ENCODE peak calls at places on chromosomes 11 and 22, in seven cellular contexts. One of them, this sample, is unnamed.

GRCh38 chr22:33034753-33035152 is 23.4 kb downstream of the SYN3 start:
- DNase-seq in tibial nerve: no peak
- DNase-seq in H1: no peak
- DNase-seq in A549: no peak
- DNase-seq in sigmoid colon: no peak
- DNase-seq in transverse colon: no peak
- DNase-seq in stomach: peak
- DNase-seq in this sample: no peak

GRCh38 chr22:48141301-48141700 is 1378.9 kb downstream of the TBC1D22A start:
- DNase-seq in A549: no peak
- DNase-seq in H1: no peak
- DNase-seq in stomach: no peak
- DNase-seq in sigmoid colon: no peak
- DNase-seq in tibial nerve: no peak
- DNase-seq in transverse colon: no peak
- DNase-seq in this sample: no peak

GRCh38 chr11:67265633-67266423 is 445 bp upstream of the GRK2 start:
- DNase-seq in sigmoid colon: peak
- DNase-seq in stomach: peak
- DNase-seq in H1: peak
- DNase-seq in A549: peak
- DNase-seq in transverse colon: peak
- DNase-seq in tibial nerve: peak
- DNase-seq in this sample: peak

GRCh38 chr11:133619973-133620372 is 87.7 kb upstream of the OPCML start:
- DNase-seq in transverse colon: no peak
- DNase-seq in A549: no peak
- DNase-seq in sigmoid colon: no peak
- DNase-seq in H1: peak
- DNase-seq in stomach: no peak
- DNase-seq in tibial nerve: no peak
- DNase-seq in this sample: no peak

GRCh38 chr11:86050310-86050709 is 18.6 kb downstream of the PICALM start:
- DNase-seq in tibial nerve: no peak
- DNase-seq in sigmoid colon: no peak
- DNase-seq in transverse colon: no peak
- DNase-seq in A549: no peak
- DNase-seq in stomach: no peak
- DNase-seq in H1: no peak
- DNase-seq in this sample: no peak

GRCh38 chr22:36901411-36902142 is 11.9 kb upstream of the CSF2RB start:
- DNase-seq in sigmoid colon: no peak
- DNase-seq in stomach: no peak
- DNase-seq in tibial nerve: no peak
- DNase-seq in H1: no peak
- DNase-seq in transverse colon: peak
- DNase-seq in A549: no peak
- DNase-seq in this sample: no peak

GRCh38 chr11:69531071-69531716 is 49.7 kb downstream of the LINC01488 start:
- DNase-seq in H1: no peak
- DNase-seq in A549: no peak
- DNase-seq in tibial nerve: no peak
- DNase-seq in sigmoid colon: peak
- DNase-seq in stomach: no peak
- DNase-seq in transverse colon: no peak
- DNase-seq in this sample: no peak

GRCh38 chr11:121961228-121961860 is 154.7 kb downstream of the BLID start:
- DNase-seq in transverse colon: no peak
- DNase-seq in H1: no peak
- DNase-seq in sigmoid colon: no peak
- DNase-seq in A549: no peak
- DNase-seq in tibial nerve: no peak
- DNase-seq in stomach: no peak
- DNase-seq in this sample: peak

GRCh38 chr22:48065852-48066251 is 1303.4 kb downstream of the TBC1D22A start:
- DNase-seq in A549: no peak
- DNase-seq in H1: no peak
- DNase-seq in stomach: no peak
- DNase-seq in sigmoid colon: peak
- DNase-seq in tibial nerve: no peak
- DNase-seq in transverse colon: no peak
- DNase-seq in this sample: no peak

GRCh38 chr11:111693224-111693937 is 72.8 kb downstream of the PPP2R1B start:
- DNase-seq in transverse colon: no peak
- DNase-seq in stomach: no peak
- DNase-seq in tibial nerve: no peak
- DNase-seq in H1: no peak
- DNase-seq in sigmoid colon: no peak
- DNase-seq in A549: no peak
- DNase-seq in this sample: no peak

GRCh38 chr11:8765294-8765693 is 82.7 kb downstream of the RPL27A start:
- DNase-seq in transverse colon: no peak
- DNase-seq in H1: no peak
- DNase-seq in A549: peak
- DNase-seq in sigmoid colon: no peak
- DNase-seq in stomach: no peak
- DNase-seq in tibial nerve: no peak
- DNase-seq in this sample: no peak

GRCh38 chr11:44946268-44946667 is 4.4 kb downstream of the TP53I11 start:
- DNase-seq in sigmoid colon: peak
- DNase-seq in transverse colon: no peak
- DNase-seq in stomach: no peak
- DNase-seq in A549: no peak
- DNase-seq in tibial nerve: peak
- DNase-seq in H1: no peak
- DNase-seq in this sample: no peak

GRCh38 chr22:32801436-32802290 is at the start of gene TIMP3:
- DNase-seq in transverse colon: peak
- DNase-seq in A549: no peak
- DNase-seq in stomach: peak
- DNase-seq in H1: peak
- DNase-seq in sigmoid colon: peak
- DNase-seq in tibial nerve: peak
- DNase-seq in this sample: peak

GRCh38 chr11:86152006-86152862 is 83.3 kb upstream of the PICALM start:
- DNase-seq in transverse colon: no peak
- DNase-seq in stomach: no peak
- DNase-seq in sigmoid colon: no peak
- DNase-seq in tibial nerve: no peak
- DNase-seq in H1: no peak
- DNase-seq in A549: no peak
- DNase-seq in this sample: no peak

GRCh38 chr22:37639771-37640590 is 512 bp downstream of the SH3BP1 start:
- DNase-seq in transverse colon: peak
- DNase-seq in sigmoid colon: no peak
- DNase-seq in stomach: no peak
- DNase-seq in H1: no peak
- DNase-seq in A549: no peak
- DNase-seq in tibial nerve: no peak
- DNase-seq in this sample: no peak

GRCh38 chr22:35218079-35218478 is 39.2 kb upstream of the HMGXB4 start:
- DNase-seq in stomach: no peak
- DNase-seq in sigmoid colon: no peak
- DNase-seq in H1: no peak
- DNase-seq in A549: no peak
- DNase-seq in tibial nerve: no peak
- DNase-seq in transverse colon: no peak
- DNase-seq in this sample: no peak

GRCh38 chr22:44576311-44577260 is 78.6 kb upstream of the RTL6 start:
- DNase-seq in stomach: no peak
- DNase-seq in H1: no peak
- DNase-seq in A549: no peak
- DNase-seq in sigmoid colon: peak
- DNase-seq in transverse colon: no peak
- DNase-seq in tibial nerve: no peak
- DNase-seq in this sample: no peak

GRCh38 chr11:2576536-2576935 is 123.3 kb downstream of the KCNQ1OT1 start:
- DNase-seq in A549: no peak
- DNase-seq in stomach: no peak
- DNase-seq in sigmoid colon: peak
- DNase-seq in H1: peak
- DNase-seq in transverse colon: peak
- DNase-seq in tibial nerve: peak
- DNase-seq in this sample: peak

GRCh38 chr11:65786008-65786785 is 666 bp upstream of the OVOL1 start:
- DNase-seq in tibial nerve: no peak
- DNase-seq in stomach: peak
- DNase-seq in sigmoid colon: no peak
- DNase-seq in transverse colon: no peak
- DNase-seq in A549: no peak
- DNase-seq in H1: peak
- DNase-seq in this sample: no peak

GRCh38 chr11:117822031-117822521 is 2.5 kb downstream of the FXYD2 start:
- DNase-seq in tibial nerve: no peak
- DNase-seq in H1: peak
- DNase-seq in transverse colon: peak
- DNase-seq in A549: no peak
- DNase-seq in sigmoid colon: peak
- DNase-seq in stomach: peak
- DNase-seq in this sample: no peak

GRCh38 chr11:132405728-132406127 is 1035.3 kb downstream of the NTM start:
- DNase-seq in H1: peak
- DNase-seq in sigmoid colon: no peak
- DNase-seq in stomach: no peak
- DNase-seq in A549: no peak
- DNase-seq in transverse colon: no peak
- DNase-seq in tibial nerve: no peak
- DNase-seq in this sample: no peak

GRCh38 chr11:132396318-132396717 is 1025.9 kb downstream of the NTM start:
- DNase-seq in A549: no peak
- DNase-seq in stomach: no peak
- DNase-seq in tibial nerve: no peak
- DNase-seq in transverse colon: no peak
- DNase-seq in H1: no peak
- DNase-seq in sigmoid colon: no peak
- DNase-seq in this sample: no peak

DNA sequence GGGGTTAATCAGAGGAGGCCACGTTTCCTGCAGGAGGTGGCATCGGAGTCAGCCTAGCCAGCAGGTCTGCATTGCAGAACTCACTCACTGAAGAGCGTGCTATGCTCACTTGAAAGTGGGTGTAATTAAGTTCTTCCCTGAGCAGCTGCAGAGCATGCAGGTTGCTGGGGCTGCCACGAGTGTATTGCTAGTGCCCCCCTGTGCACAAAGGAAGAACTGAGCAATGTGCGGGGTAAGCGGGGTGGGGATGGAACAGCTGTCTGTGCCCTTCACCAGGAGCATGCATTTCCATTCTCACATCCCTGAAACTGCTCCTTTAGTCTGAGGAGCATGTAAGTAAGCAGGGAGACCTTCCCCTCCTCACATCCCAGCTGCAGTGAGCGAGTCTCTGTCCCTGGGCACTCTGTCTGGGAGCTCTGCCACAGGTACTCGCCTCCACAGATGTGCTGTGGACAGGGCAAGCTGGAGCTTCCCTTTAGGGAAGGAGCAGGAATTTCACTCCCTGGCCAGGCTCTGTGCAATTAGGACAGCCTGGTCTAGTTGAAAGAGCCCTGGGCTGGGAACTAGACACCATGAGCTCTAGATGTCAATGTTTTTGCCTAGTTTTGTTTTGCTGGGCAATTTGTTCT is 1031.8 kb downstream of the NTM start:
- DNase-seq in H1: peak
- DNase-seq in stomach: no peak
- DNase-seq in transverse colon: peak
- DNase-seq in A549: no peak
- DNase-seq in tibial nerve: no peak
- DNase-seq in sigmoid colon: no peak
- DNase-seq in this sample: no peak
- TF ChIP-seq CTCF in H1: peak
- TF ChIP-seq CTCF in stomach: peak
- TF ChIP-seq CTCF in transverse colon: no peak
- TF ChIP-seq CTCF in A549: no peak
- TF ChIP-seq CTCF in tibial nerve: peak
- TF ChIP-seq CTCF in sigmoid colon: peak
- TF ChIP-seq CTCF in this sample: no peak

GRCh38 chr11:77994434-77995362 is at the start of gene INTS4:
- DNase-seq in sigmoid colon: peak
- DNase-seq in H1: peak
- DNase-seq in A549: peak
- DNase-seq in stomach: peak
- DNase-seq in tibial nerve: peak
- DNase-seq in transverse colon: peak
- DNase-seq in this sample: peak
- TF ChIP-seq POLR2A in sigmoid colon: no peak
- TF ChIP-seq POLR2A in H1: peak
- TF ChIP-seq POLR2A in A549: peak
- TF ChIP-seq POLR2A in stomach: no peak
- TF ChIP-seq POLR2A in tibial nerve: peak
- TF ChIP-seq POLR2A in transverse colon: peak
- TF ChIP-seq POLR2A in this sample: peak

GRCh38 chr22:46387748-46388147 is 52.2 kb downstream of the TRMU start:
- DNase-seq in transverse colon: no peak
- DNase-seq in stomach: no peak
- DNase-seq in H1: no peak
- DNase-seq in tibial nerve: no peak
- DNase-seq in sigmoid colon: no peak
- DNase-seq in A549: no peak
- DNase-seq in this sample: no peak

GRCh38 chr22:46389081-46389480 is 53.6 kb downstream of the TRMU start:
- DNase-seq in sigmoid colon: no peak
- DNase-seq in transverse colon: no peak
- DNase-seq in H1: no peak
- DNase-seq in tibial nerve: no peak
- DNase-seq in A549: no peak
- DNase-seq in stomach: no peak
- DNase-seq in this sample: no peak

GRCh38 chr22:46388647-46389046 is 53.1 kb downstream of the TRMU start:
- DNase-seq in sigmoid colon: no peak
- DNase-seq in transverse colon: no peak
- DNase-seq in stomach: no peak
- DNase-seq in H1: no peak
- DNase-seq in A549: no peak
- DNase-seq in tibial nerve: no peak
- DNase-seq in this sample: no peak

GRCh38 chr22:46382524-46382923 is 47.0 kb downstream of the TRMU start:
- DNase-seq in A549: no peak
- DNase-seq in tibial nerve: no peak
- DNase-seq in sigmoid colon: no peak
- DNase-seq in transverse colon: no peak
- DNase-seq in H1: no peak
- DNase-seq in stomach: no peak
- DNase-seq in this sample: no peak

GRCh38 chr22:46386312-46386711 is 50.8 kb downstream of the TRMU start:
- DNase-seq in stomach: no peak
- DNase-seq in A549: no peak
- DNase-seq in transverse colon: no peak
- DNase-seq in tibial nerve: no peak
- DNase-seq in sigmoid colon: no peak
- DNase-seq in H1: no peak
- DNase-seq in this sample: no peak
- TF ChIP-seq EP300 in stomach: no peak
- TF ChIP-seq EP300 in A549: no peak
- TF ChIP-seq EP300 in transverse colon: no peak
- TF ChIP-seq EP300 in tibial nerve: no peak
- TF ChIP-seq EP300 in sigmoid colon: no peak
- TF ChIP-seq EP300 in H1: no peak
- TF ChIP-seq EP300 in this sample: no peak

DNA sequence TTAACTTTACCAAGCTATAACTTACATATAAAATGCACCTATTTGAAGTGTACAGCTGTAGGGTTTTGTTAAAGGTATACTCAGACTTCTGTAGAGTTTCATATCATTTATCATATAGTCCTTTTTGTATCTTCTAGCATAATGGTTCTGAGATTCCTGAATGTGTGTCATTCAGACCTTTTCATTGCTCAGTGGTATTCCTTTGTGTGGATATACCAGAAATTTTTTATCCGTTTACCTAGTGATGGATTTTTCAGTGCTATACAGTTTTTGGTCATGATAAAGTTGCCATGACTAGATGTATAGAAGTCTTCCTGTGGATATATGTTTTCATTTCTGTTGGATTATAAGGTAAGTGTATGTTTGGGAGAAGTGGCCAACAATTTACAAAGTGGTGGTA is 6.3 kb upstream of the PITPNB start:
- DNase-seq in transverse colon: no peak
- DNase-seq in A549: no peak
- DNase-seq in sigmoid colon: no peak
- DNase-seq in H1: no peak
- DNase-seq in stomach: no peak
- DNase-seq in tibial nerve: no peak
- DNase-seq in this sample: no peak
- TF ChIP-seq CTCF in transverse colon: no peak
- TF ChIP-seq CTCF in A549: no peak
- TF ChIP-seq CTCF in sigmoid colon: no peak
- TF ChIP-seq CTCF in H1: no peak
- TF ChIP-seq CTCF in stomach: no peak
- TF ChIP-seq CTCF in tibial nerve: no peak
- TF ChIP-seq CTCF in this sample: no peak